ENCODE peak calls at places on chromosomes 5 and 9, in six cellular contexts. N, D, W, J, P and E are unnamed samples. For H3K36me3, the result is how much of the 10 kb centered on the place peaks cover.

GRCh38 chr9:93096131-93096802 is at the start of gene CARD19:
- DNase-seq in N (no peak), D (peak), W (no peak), J (peak), P (no peak), E (peak)

GRCh38 chr9:132792547-132792946 is 85.5 kb downstream of the AK8 start:
- DNase-seq in N (no peak), D (no peak), W (no peak), J (no peak), P (no peak), E (no peak)

GRCh38 chr9:27386759-27387158 is 89.8 kb upstream of the EQTN start:
- DNase-seq in N (no peak), D (peak), W (no peak), J (no peak), P (peak), E (no peak)

GRCh38 chr9:92425578-92425977 is 1.3 kb upstream of the OMD start:
- DNase-seq in N (no peak), D (no peak), W (no peak), J (peak), P (no peak), E (no peak)

GRCh38 chr9:16627967-16628366 is 242.5 kb downstream of the BNC2 start:
- DNase-seq in N (no peak), D (peak), W (peak), J (peak), P (no peak), E (peak)

GRCh38 chr5:141039517-141039916 is 11.7 kb upstream of the PCDHB1 start:
- DNase-seq in N (no peak), D (peak), W (no peak), J (no peak), P (no peak), E (no peak)

GRCh38 chr5:14039576-14039975 is 95.1 kb upstream of the DNAH5 start:
- DNase-seq in N (no peak), D (no peak), W (peak), J (no peak), P (no peak), E (no peak)

GRCh38 chr9:137480686-137481683 is 21.9 kb upstream of the NSMF start:
- DNase-seq in N (no peak), D (no peak), W (no peak), J (no peak), P (no peak), E (no peak)

GRCh38 chr9:36835271-36835996 is 198.6 kb downstream of the PAX5 start:
- DNase-seq in N (no peak), D (no peak), W (no peak), J (no peak), P (no peak), E (no peak)

GRCh38 chr9:120846906-120847305 is 4.2 kb upstream of the PSMD5 start:
- DNase-seq in N (no peak), D (no peak), W (no peak), J (peak), P (no peak), E (no peak)

GRCh38 chr9:124110307-124110915 is 98.8 kb downstream of the LHX2 start:
- DNase-seq in N (peak), D (peak), W (peak), J (peak), P (no peak), E (peak)

GRCh38 chr5:95449460-95449859 is 58.3 kb downstream of the FAM81B start:
- DNase-seq in N (peak), D (no peak), W (no peak), J (peak), P (no peak), E (no peak)

GRCh38 chr9:110744753-110745522 is 76.3 kb downstream of the MUSK start:
- DNase-seq in N (peak), D (peak), W (peak), J (peak), P (no peak), E (no peak)

GRCh38 chr5:6483880-6484382 is 35.3 kb downstream of the UBE2QL1 start:
- DNase-seq in N (no peak), D (no peak), W (no peak), J (no peak), P (no peak), E (no peak)

GRCh38 chr9:699396-699795 is 142.1 kb upstream of the DMRT1 start:
- DNase-seq in N (no peak), D (no peak), W (no peak), J (no peak), P (no peak), E (no peak)

GRCh38 chr5:120678279-120678678 is 214.2 kb downstream of the PRR16 start:
- DNase-seq in N (no peak), D (no peak), W (peak), J (no peak), P (no peak), E (no peak)

GRCh38 chr5:124377386-124377785 is 369.1 kb downstream of the ZNF608 start:
- DNase-seq in N (no peak), D (no peak), W (no peak), J (no peak), P (no peak), E (no peak)

GRCh38 chr5:176561259-176561658 is 12.1 kb downstream of the CDHR2 start:
- DNase-seq in N (no peak), D (no peak), W (no peak), J (no peak), P (no peak), E (no peak)

GRCh38 chr5:124948062-124948753 is 201.8 kb upstream of the ZNF608 start:
- DNase-seq in N (no peak), D (no peak), W (no peak), J (peak), P (peak), E (peak)

GRCh38 chr5:92741906-92742305 is 839.1 kb downstream of the NR2F1-AS1 start:
- DNase-seq in N (no peak), D (no peak), W (no peak), J (no peak), P (no peak), E (no peak)

GRCh38 chr9:99720455-99721050 is 101.1 kb upstream of the NR4A3 start:
- DNase-seq in N (no peak), D (peak), W (no peak), J (peak), P (no peak), E (no peak)

GRCh38 chr9:19683715-19684114 is 105.1 kb downstream of the SLC24A2 start:
- DNase-seq in N (no peak), D (no peak), W (no peak), J (no peak), P (no peak), E (no peak)

GRCh38 chr5:180155331-180155881 is 53.6 kb downstream of the RASGEF1C start:
- DNase-seq in N (no peak), D (no peak), W (no peak), J (no peak), P (peak), E (no peak)

GRCh38 chr9:16619897-16620296 is 250.6 kb downstream of the BNC2 start:
- DNase-seq in N (no peak), D (no peak), W (no peak), J (no peak), P (no peak), E (no peak)

GRCh38 chr9:131734781-131735180 is 5.1 kb downstream of the RAPGEF1 start:
- DNase-seq in N (no peak), D (no peak), W (no peak), J (no peak), P (no peak), E (no peak)
- H3K4me3 ChIP-seq in N (no peak), D (no peak), W (no peak), J (no peak), P (no peak), E (no peak)

DNA sequence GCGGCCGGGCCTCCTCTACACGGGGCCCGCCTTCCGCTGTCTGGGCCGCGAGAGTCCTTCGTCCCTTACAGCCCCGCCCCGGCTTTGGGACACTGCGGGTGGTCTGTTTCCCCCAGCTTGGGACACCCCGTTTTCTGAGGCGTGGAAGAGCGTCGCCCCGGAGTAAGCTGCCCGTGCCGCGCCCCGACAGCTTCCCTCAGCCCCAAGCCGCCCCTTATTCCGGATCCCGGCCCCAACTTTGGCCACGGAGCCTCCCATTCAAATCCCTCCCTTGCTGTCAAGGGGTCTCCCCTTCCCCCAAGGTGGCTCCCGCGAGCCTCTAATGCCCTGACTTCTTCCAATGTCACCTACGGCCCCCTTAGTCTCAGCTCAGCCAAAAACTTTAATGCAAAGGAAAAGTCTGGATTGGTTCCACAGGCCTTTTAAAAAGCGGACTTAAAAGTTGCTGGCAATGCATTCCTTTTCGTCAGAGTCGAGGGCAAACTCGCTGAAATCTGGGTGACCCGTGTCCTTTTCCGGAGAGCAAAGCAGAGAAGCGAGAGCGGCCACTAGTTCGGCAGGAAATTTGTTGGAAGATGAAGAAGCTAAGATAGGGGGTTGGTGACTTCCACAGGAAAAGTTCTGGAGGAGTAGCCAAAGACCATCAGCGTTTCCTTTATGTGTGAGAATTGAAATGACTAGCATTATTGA is 19.9 kb downstream of the EXOSC2 start:
- DNase-seq in N (no peak), D (peak), W (no peak), J (peak), P (no peak), E (peak)
- H3K36me3 ChIP-seq in N (under half), D (under half), W (under half), J (under half), P (under half), E (under half)

DNA sequence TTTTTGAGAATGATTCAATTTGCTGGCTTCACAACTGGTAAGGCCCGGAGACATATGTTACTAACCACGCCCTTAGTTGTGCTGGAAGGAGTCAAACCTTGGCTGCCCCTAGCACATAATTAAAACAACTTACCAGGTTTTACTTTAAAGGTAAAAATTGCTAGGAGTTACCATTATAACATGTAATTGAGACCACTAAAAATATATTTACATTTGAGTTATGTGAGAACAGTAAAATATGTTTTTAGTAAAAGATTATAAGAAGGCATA is 435.6 kb upstream of the CDH9 start:
- DNase-seq in N (no peak), D (no peak), W (no peak), J (no peak), P (no peak), E (no peak)
- H3K4me3 ChIP-seq in N (peak), D (no peak), W (no peak), J (peak), P (no peak), E (no peak)

DNA sequence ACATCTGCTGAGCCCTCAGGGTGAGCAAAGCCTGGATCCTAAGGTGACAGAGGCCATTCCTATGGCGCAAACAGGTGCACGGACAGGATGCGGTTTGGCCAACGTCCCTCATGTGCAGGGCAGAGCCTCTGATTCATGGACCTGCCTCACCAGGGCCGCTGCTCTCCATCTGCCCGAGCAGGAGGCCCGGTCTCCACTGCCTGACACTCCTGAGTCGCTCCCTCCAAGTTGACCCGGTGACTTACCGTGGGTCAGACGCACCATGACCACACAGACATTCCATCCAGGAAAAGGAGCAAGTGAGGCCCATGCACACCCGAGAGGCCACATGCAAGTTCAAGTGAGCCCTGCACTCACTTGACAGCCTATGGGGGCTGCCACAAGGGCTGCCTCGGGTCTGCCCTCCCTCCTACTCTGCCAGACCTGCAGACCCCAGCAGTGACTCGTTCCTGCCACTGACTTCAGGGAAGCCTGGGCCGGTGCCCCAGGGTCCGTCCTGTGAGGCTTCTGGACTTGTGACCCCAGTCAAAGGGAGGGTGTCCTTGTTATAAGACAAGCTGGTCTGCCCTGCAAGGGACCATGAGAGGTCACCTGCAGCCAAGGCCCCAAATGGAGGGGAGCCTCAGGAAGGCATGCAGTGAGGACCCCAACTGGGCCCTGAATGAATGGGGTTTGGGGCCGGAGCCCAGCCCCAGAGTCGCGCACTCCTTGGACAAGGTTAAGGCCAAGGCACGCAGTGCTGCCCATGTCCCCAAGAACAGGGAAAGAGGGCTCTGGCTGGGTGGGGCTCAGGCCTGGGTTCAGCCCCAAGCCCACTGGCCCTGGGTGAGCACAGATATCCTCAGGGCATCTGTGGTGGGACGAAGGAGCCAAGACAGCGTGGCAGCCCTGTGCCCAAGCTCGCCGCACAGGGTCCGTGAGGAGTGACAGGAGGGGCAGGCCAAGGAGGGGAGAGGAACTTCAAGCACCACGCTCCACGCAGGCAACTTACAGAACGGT is 10.1 kb downstream of the BRD3OS start:
- DNase-seq in N (no peak), D (no peak), W (no peak), J (no peak), P (no peak), E (no peak)
- H3K36me3 ChIP-seq in N (half or more), D (under half), W (half or more), J (under half), P (half or more), E (half or more)

GRCh38 chr9:129145316-129145715 is 32.7 kb downstream of the IER5L start:
- DNase-seq in N (no peak), D (no peak), W (no peak), J (peak), P (no peak), E (no peak)

GRCh38 chr9:129142536-129142935 is 31.3 kb downstream of the PTPA start:
- DNase-seq in N (no peak), D (no peak), W (no peak), J (no peak), P (no peak), E (no peak)

GRCh38 chr9:129142115-129142514 is 30.9 kb downstream of the PTPA start:
- DNase-seq in N (no peak), D (no peak), W (no peak), J (no peak), P (no peak), E (no peak)

GRCh38 chr9:129143031-129143441 is 31.8 kb downstream of the PTPA start:
- DNase-seq in N (no peak), D (peak), W (peak), J (peak), P (no peak), E (peak)

GRCh38 chr9:129143461-129143927 is 32.3 kb downstream of the PTPA start:
- DNase-seq in N (no peak), D (peak), W (peak), J (peak), P (no peak), E (peak)
- H3K4me3 ChIP-seq in N (no peak), D (no peak), W (no peak), J (no peak), P (peak), E (peak)

GRCh38 chr5:151253604-151253948 is 591 bp downstream of the GM2A start:
- DNase-seq in N (no peak), D (no peak), W (no peak), J (no peak), P (no peak), E (no peak)
- H3K36me3 ChIP-seq in N (under half), D (under half), W (under half), J (under half), P (under half), E (under half)

GRCh38 chr5:101364469-101364868 is 461.4 kb upstream of the ST8SIA4 start:
- DNase-seq in N (no peak), D (no peak), W (no peak), J (no peak), P (no peak), E (no peak)

GRCh38 chr5:101370240-101370639 is 467.2 kb upstream of the ST8SIA4 start:
- DNase-seq in N (no peak), D (no peak), W (no peak), J (no peak), P (no peak), E (no peak)
- H3K4me3 ChIP-seq in N (no peak), D (no peak), W (no peak), J (no peak), P (no peak), E (no peak)

GRCh38 chr5:151060742-151061141 is 20.1 kb downstream of the TNIP1 start:
- DNase-seq in N (no peak), D (peak), W (no peak), J (no peak), P (no peak), E (peak)
- H3K36me3 ChIP-seq in N (half or more), D (under half), W (half or more), J (under half), P (under half), E (under half)

DNA sequence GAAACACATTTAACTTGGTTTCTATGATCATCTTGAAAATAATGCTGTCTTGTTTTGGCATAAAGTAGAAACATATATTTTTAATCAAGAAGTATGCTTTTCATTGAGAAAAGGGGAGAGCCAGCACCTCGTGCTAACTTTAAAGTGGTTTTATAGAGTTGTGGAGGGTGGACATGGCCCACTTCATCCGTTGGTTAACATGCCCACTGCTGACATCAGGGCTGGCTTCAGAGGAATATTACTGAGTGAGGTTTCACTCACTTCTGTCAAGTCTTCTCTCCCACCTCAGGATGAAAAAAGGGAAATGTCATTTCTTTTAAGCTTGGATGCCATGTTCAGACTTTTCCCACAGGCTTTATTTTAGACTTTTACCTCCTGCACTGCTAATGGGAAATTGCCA is 203.7 kb upstream of the MEF2C start:
- DNase-seq in N (no peak), D (no peak), W (no peak), J (no peak), P (no peak), E (no peak)
- H3K4me3 ChIP-seq in N (no peak), D (no peak), W (no peak), J (no peak), P (no peak), E (no peak)

DNA sequence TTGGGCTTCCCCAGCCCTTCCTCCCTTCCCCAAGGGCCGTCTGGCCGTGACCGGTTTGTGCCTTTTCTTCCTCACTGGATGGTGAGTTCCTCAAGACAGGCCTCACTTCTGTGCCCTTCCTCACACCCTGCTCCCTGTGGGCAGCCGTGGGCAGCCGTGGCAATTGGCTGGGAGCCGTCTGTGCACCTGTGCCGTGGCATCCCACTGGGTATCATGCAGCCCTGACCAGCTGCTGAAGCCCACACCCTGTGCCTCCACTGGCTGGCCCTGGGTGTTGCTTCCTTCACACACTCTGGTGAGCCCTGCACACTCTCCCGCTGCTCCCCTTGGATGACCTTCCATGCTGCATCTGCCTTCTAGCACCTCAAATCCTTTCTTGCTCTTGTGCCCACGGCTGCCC is 100.2 kb downstream of the COL5A1 start:
- DNase-seq in N (no peak), D (no peak), W (no peak), J (no peak), P (no peak), E (no peak)
- H3K36me3 ChIP-seq in N (half or more), D (under half), W (half or more), J (under half), P (under half), E (under half)